ENCODE peak calls at places on chromosome 11, in six cellular contexts. A, U, B, R, J and V are unnamed samples.

GRCh38 chr11:926341-926916 is 759 bp downstream of the AP2A2 start:
- DNase-seq in A (no peak), U (no peak), B (peak; percentile 84), R (peak; percentile 28), J (no peak), V (no peak)

GRCh38 chr11:72940417-72940816 is 126.2 kb downstream of the ATG16L2 start:
- DNase-seq in A (no peak), U (no peak), B (no peak), R (no peak), J (no peak), V (no peak)

GRCh38 chr11:22795914-22796313 is 33.7 kb downstream of the SVIP start:
- DNase-seq in A (no peak), U (no peak), B (no peak), R (no peak), J (no peak), V (no peak)

GRCh38 chr11:113272927-113273615 is 41.3 kb upstream of the TTC12 start:
- DNase-seq in A (no peak), U (no peak), B (no peak), R (no peak), J (no peak), V (no peak)

GRCh38 chr11:2475151-2475918 is 30.5 kb downstream of the KCNQ1 start:
- DNase-seq in A (no peak), U (no peak), B (no peak), R (no peak), J (no peak), V (no peak)

GRCh38 chr11:112179601-112180000 is 4.3 kb downstream of the BCO2 start:
- DNase-seq in A (no peak), U (no peak), B (no peak), R (no peak), J (no peak), V (no peak)

GRCh38 chr11:15327786-15328231 is 213.1 kb downstream of the INSC start:
- DNase-seq in A (no peak), U (peak; percentile 84), B (peak; percentile 61), R (peak; percentile 8), J (peak; percentile 77), V (no peak)

GRCh38 chr11:61954106-61955030 is 4.2 kb downstream of the BEST1 start:
- DNase-seq in A (peak; percentile 73), U (no peak), B (no peak), R (no peak), J (no peak), V (no peak)

GRCh38 chr11:44943118-44943517 is 7.6 kb downstream of the TP53I11 start:
- DNase-seq in A (peak; percentile 71), U (no peak), B (no peak), R (no peak), J (no peak), V (peak; percentile 90)

GRCh38 chr11:106238704-106239360 is 161.4 kb downstream of the AASDHPPT start:
- DNase-seq in A (no peak), U (no peak), B (no peak), R (no peak), J (no peak), V (no peak)

GRCh38 chr11:66951135-66951534 is 7.0 kb downstream of the PC start:
- DNase-seq in A (no peak), U (no peak), B (peak; percentile 77), R (no peak), J (no peak), V (no peak)

GRCh38 chr11:46674463-46675287 is 25.7 kb downstream of the ARHGAP1 start:
- DNase-seq in A (peak; percentile 64), U (no peak), B (peak; percentile 96), R (no peak), J (no peak), V (peak; percentile 78)

GRCh38 chr11:73252577-73253191 is 19.5 kb upstream of the P2RY6 start:
- DNase-seq in A (no peak), U (no peak), B (peak; percentile 19), R (no peak), J (no peak), V (no peak)

GRCh38 chr11:113907155-113907554 is 2.6 kb downstream of the HTR3B start:
- DNase-seq in A (no peak), U (no peak), B (no peak), R (no peak), J (no peak), V (no peak)

GRCh38 chr11:45368697-45369096 is 82.6 kb upstream of the SYT13 start:
- DNase-seq in A (no peak), U (no peak), B (no peak), R (no peak), J (no peak), V (no peak)

GRCh38 chr11:118135051-118135795 is 17.4 kb downstream of the SCN4B start:
- DNase-seq in A (peak; percentile 33), U (no peak), B (no peak), R (no peak), J (no peak), V (no peak)

GRCh38 chr11:114774599-114775365 is 96.5 kb downstream of the NXPE2 start:
- DNase-seq in A (no peak), U (peak; percentile 82), B (peak; percentile 72), R (no peak), J (peak; percentile 17), V (no peak)

GRCh38 chr11:76189682-76190081 is 16.6 kb downstream of the WNT11 start:
- DNase-seq in A (no peak), U (no peak), B (no peak), R (no peak), J (no peak), V (no peak)

GRCh38 chr11:134270250-134270714 is 5.9 kb upstream of the GLB1L3 start:
- DNase-seq in A (no peak), U (no peak), B (peak; percentile 76), R (no peak), J (no peak), V (no peak)

GRCh38 chr11:120601566-120601965 is 90.0 kb downstream of the GRIK4 start:
- DNase-seq in A (no peak), U (no peak), B (no peak), R (no peak), J (no peak), V (no peak)

GRCh38 chr11:129323896-129324522 is 51.6 kb upstream of the BARX2 start:
- DNase-seq in A (no peak), U (peak; percentile 22), B (no peak), R (peak; percentile 19), J (peak; percentile 30), V (no peak)

GRCh38 chr11:10044618-10045017 is 249.4 kb downstream of the SBF2 start:
- DNase-seq in A (no peak), U (no peak), B (no peak), R (no peak), J (no peak), V (no peak)

GRCh38 chr11:123590296-123590912 is 64.0 kb downstream of the SCN3B start:
- DNase-seq in A (no peak), U (peak; percentile 23), B (no peak), R (no peak), J (peak; percentile 81), V (no peak)

GRCh38 chr11:15967966-15968365 is 388.4 kb downstream of the SOX6 start:
- DNase-seq in A (no peak), U (no peak), B (no peak), R (peak; percentile 33), J (no peak), V (no peak)

GRCh38 chr11:4851033-4851432 is 2.0 kb upstream of the OR51S1 start:
- DNase-seq in A (no peak), U (no peak), B (no peak), R (no peak), J (no peak), V (no peak)

GRCh38 chr11:46322759-46323158 is 24.5 kb upstream of the DGKZ start:
- DNase-seq in A (no peak), U (no peak), B (peak; percentile 85), R (no peak), J (no peak), V (no peak)

GRCh38 chr11:27084407-27084985 is 43.9 kb downstream of the BBOX1 start:
- DNase-seq in A (no peak), U (no peak), B (no peak), R (no peak), J (no peak), V (no peak)

GRCh38 chr11:8757047-8757446 is 74.5 kb downstream of the RPL27A start:
- DNase-seq in A (no peak), U (no peak), B (no peak), R (no peak), J (no peak), V (no peak)

GRCh38 chr11:46369458-46370152 is 11.9 kb upstream of the MDK start:
- DNase-seq in A (no peak), U (peak; percentile 70), B (peak; percentile 94), R (no peak), J (peak; percentile 67), V (peak; percentile 88)

GRCh38 chr11:109041876-109042275 is 377.0 kb downstream of the DDX10 start:
- DNase-seq in A (no peak), U (no peak), B (no peak), R (no peak), J (no peak), V (no peak)

GRCh38 chr11:118415739-118416068 is 14.3 kb downstream of the ATP5MG start:
- DNase-seq in A (no peak), U (no peak), B (peak; percentile 71), R (peak; percentile 49), J (peak; percentile 49), V (no peak)